ENCODE peak calls at places on chromosomes 5 and 9, in five cellular contexts. R, M, Q, B and T are unnamed samples.

GRCh38 chr9:114001794-114002261 is 76.3 kb downstream of the AMBP start:
- DNase-seq in R (no peak), M (no peak), Q (no peak), B (no peak), T (peak)

GRCh38 chr9:111001471-111001870 is 36.8 kb downstream of the LPAR1 start:
- DNase-seq in R (no peak), M (no peak), Q (no peak), B (no peak), T (no peak)

GRCh38 chr9:133238272-133238850 is 29.3 kb upstream of the OBP2B start:
- DNase-seq in R (peak), M (no peak), Q (no peak), B (no peak), T (peak)

GRCh38 chr5:43034591-43034968 is 5.5 kb downstream of the ANXA2R start:
- DNase-seq in R (no peak), M (peak), Q (no peak), B (no peak), T (no peak)

GRCh38 chr9:35790385-35791291 is 753 bp upstream of the NPR2 start:
- DNase-seq in R (peak), M (peak), Q (peak), B (peak), T (no peak)

GRCh38 chr5:139561655-139562451 is 714 bp downstream of the UBE2D2 start:
- DNase-seq in R (no peak), M (peak), Q (no peak), B (peak), T (peak)

GRCh38 chr5:141954193-141954592 is 3.8 kb downstream of the PCDH12 start:
- DNase-seq in R (no peak), M (no peak), Q (no peak), B (no peak), T (no peak)

GRCh38 chr5:14237313-14238086 is 94.4 kb downstream of the TRIO start:
- DNase-seq in R (no peak), M (no peak), Q (no peak), B (no peak), T (no peak)

GRCh38 chr5:64939772-64940510 is 171.2 kb downstream of the CWC27 start:
- DNase-seq in R (no peak), M (no peak), Q (no peak), B (no peak), T (no peak)